ENCODE peak calls at places on chromosomes 6 and 20, in seven cellular contexts. L is A673, X is uterus, J is cardiac muscle cell, B is suprapubic skin, H is breast epithelium, Y is brain microvascular endothelial cell. T is an unnamed sample.
A peak's percentile ranks its signal among the peaks of the same experiment; 100 is the strongest.

GRCh38 chr6:169863710-169864109 is 112.3 kb downstream of the ERMARD start:
- DNase-seq in L (no peak), X (no peak), J (no peak), B (no peak), H (no peak), Y (no peak), T (no peak)

GRCh38 chr6:142367501-142368018 is 65.8 kb downstream of the ADGRG6 start:
- DNase-seq in L (no peak), X (no peak), J (no peak), B (no peak), H (no peak), Y (no peak), T (no peak)

GRCh38 chr6:137816688-137817087 is 50.4 kb upstream of the TNFAIP3 start:
- DNase-seq in L (no peak), X (no peak), J (no peak), B (no peak), H (no peak), Y (no peak), T (no peak)

GRCh38 chr6:2917065-2917464 is 14.0 kb upstream of the SERPINB9 start:
- DNase-seq in L (no peak), X (no peak), J (no peak), B (no peak), H (no peak), Y (no peak), T (no peak)

GRCh38 chr6:7112741-7113313 is 5.1 kb downstream of the RREB1 start:
- DNase-seq in L (no peak), X (no peak), J (peak; percentile 29), B (no peak), H (no peak), Y (no peak), T (no peak)

GRCh38 chr6:111922454-111923297 is 49.4 kb upstream of the FYN start:
- DNase-seq in L (peak; percentile 51), X (no peak), J (no peak), B (no peak), H (no peak), Y (no peak), T (peak; percentile 67)

GRCh38 chr20:6657111-6657510 is 110.4 kb upstream of the BMP2 start:
- DNase-seq in L (no peak), X (no peak), J (no peak), B (no peak), H (no peak), Y (no peak), T (no peak)

GRCh38 chr6:73579389-73579788 is 58.6 kb upstream of the EEF1A1 start:
- DNase-seq in L (no peak), X (peak; percentile 26), J (no peak), B (no peak), H (no peak), Y (no peak), T (no peak)

GRCh38 chr20:20231528-20232298 is 136.2 kb upstream of the INSM1 start:
- DNase-seq in L (no peak), X (no peak), J (no peak), B (no peak), H (no peak), Y (no peak), T (no peak)

GRCh38 chr6:112562348-112563220 is 215.5 kb downstream of the RFPL4B start:
- DNase-seq in L (no peak), X (no peak), J (no peak), B (no peak), H (no peak), Y (peak; percentile 47), T (peak; percentile 19)

GRCh38 chr20:51206032-51206662 is 183.2 kb upstream of the KCNG1 start:
- DNase-seq in L (no peak), X (no peak), J (no peak), B (no peak), H (no peak), Y (no peak), T (no peak)

GRCh38 chr6:147046131-147046530 is 158.1 kb upstream of the STXBP5 start:
- DNase-seq in L (peak; percentile 2), X (no peak), J (no peak), B (no peak), H (no peak), Y (no peak), T (no peak)

GRCh38 chr6:116531675-116532570 is 13.6 kb downstream of the TRAPPC3L start:
- DNase-seq in L (peak; percentile 75), X (peak; percentile 52), J (peak; percentile 74), B (peak; percentile 66), H (no peak), Y (peak; percentile 82), T (peak; percentile 88)

GRCh38 chr6:106972500-106972899 is 2.0 kb downstream of the CD24 start:
- DNase-seq in L (no peak), X (no peak), J (peak; percentile 62), B (no peak), H (no peak), Y (no peak), T (no peak)

GRCh38 chr6:38959138-38959537 is 89.4 kb upstream of the GLP1R start:
- DNase-seq in L (no peak), X (no peak), J (no peak), B (no peak), H (no peak), Y (no peak), T (no peak)

GRCh38 chr6:113120214-113120576 is 737.0 kb upstream of the MARCKS start:
- DNase-seq in L (peak; percentile 61), X (no peak), J (no peak), B (no peak), H (no peak), Y (peak; percentile 87), T (peak; percentile 97)

GRCh38 chr20:23622839-23623343 is 14.9 kb downstream of the CST3 start:
- DNase-seq in L (peak; percentile 55), X (peak; percentile 87), J (no peak), B (peak; percentile 86), H (peak; percentile 64), Y (peak; percentile 89), T (peak; percentile 96)

GRCh38 chr20:51803157-51803854 is 985 bp upstream of the SALL4 start:
- DNase-seq in L (no peak), X (no peak), J (no peak), B (no peak), H (no peak), Y (peak; percentile 42), T (no peak)

GRCh38 chr6:157270916-157271315 is 52.4 kb downstream of the TMEM242 start:
- DNase-seq in L (no peak), X (no peak), J (no peak), B (no peak), H (no peak), Y (no peak), T (no peak)

GRCh38 chr20:13626724-13627123 is 12.0 kb downstream of the TASP1 start:
- DNase-seq in L (no peak), X (no peak), J (no peak), B (no peak), H (no peak), Y (no peak), T (no peak)

GRCh38 chr20:53138454-53139291 is 166.5 kb downstream of the TSHZ2 start:
- DNase-seq in L (no peak), X (no peak), J (no peak), B (no peak), H (no peak), Y (no peak), T (no peak)

GRCh38 chr20:62861732-62862336 is at the start of gene TCFL5:
- DNase-seq in L (peak; percentile 84), X (peak; percentile 87), J (peak; percentile 88), B (peak; percentile 96), H (peak; percentile 78), Y (peak; percentile 70), T (peak; percentile 86)

GRCh38 chr20:62859721-62860120 is 1.9 kb downstream of the TCFL5 start:
- DNase-seq in L (no peak), X (no peak), J (no peak), B (no peak), H (no peak), Y (no peak), T (no peak)

GRCh38 chr20:62860924-62861691 is 514 bp downstream of the TCFL5 start:
- DNase-seq in L (peak; percentile 51), X (no peak), J (peak; percentile 30), B (peak; percentile 68), H (no peak), Y (no peak), T (no peak)

GRCh38 chr20:62858059-62858458 is 3.6 kb downstream of the TCFL5 start:
- DNase-seq in L (no peak), X (no peak), J (no peak), B (no peak), H (no peak), Y (no peak), T (no peak)

GRCh38 chr20:62860391-62860923 is 1.2 kb downstream of the TCFL5 start:
- DNase-seq in L (peak; percentile 48), X (no peak), J (no peak), B (no peak), H (no peak), Y (no peak), T (peak; percentile 39)
- H3K4me3 ChIP-seq in L (peak overlapping the region; percentile 70), X (peak overlapping the region; percentile 33), J (peak overlapping the region; percentile 33), B (peak overlapping the region; percentile 51), H (peak overlapping the region; percentile 55), Y (peak overlapping the region; percentile 50), T (peak overlapping the region; percentile 61)

DNA sequence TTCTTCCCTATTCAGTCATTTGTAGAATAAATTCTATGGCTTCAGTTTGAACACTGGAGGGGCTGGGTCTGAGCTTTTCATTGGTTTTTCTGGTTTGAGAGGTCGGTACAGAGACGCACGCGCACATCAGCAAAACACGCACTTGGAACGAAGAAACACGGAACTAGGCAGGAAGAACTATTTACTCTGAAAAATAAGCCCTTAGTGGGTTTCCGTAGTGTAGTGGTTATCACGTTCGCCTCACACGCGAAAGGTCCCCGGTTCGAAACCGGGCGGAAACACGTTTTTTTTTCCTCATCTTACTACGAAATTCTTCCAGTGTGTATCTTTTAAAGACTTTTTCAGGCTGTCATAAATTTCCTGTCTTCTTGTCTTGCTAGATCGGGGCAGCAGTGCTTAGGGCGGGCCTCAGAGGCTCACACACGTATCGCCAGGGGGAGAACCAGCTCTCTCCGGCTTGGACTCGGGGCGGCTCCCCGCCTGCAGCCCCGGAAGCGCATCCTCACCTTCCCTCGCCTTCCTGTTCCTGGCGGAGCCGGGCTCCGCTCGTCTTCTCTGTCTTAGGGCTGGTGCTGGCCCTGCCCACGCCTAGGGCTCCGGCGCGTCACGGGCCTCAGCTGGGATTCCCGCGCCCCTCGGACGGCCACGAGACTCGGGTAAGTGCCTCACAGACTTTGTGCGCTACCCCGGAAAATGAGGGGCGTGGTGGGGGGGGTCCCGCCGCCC is at the start of gene HMGN4:
- DNase-seq in L (peak; percentile 94), X (peak; percentile 84), J (peak; percentile 83), B (peak; percentile 90), H (peak; percentile 79), Y (peak; percentile 86), T (peak; percentile 95)
- TF ChIP-seq CTCF in L (peak; percentile 22), X (peak; percentile 22), J (peak; percentile 12), B (no peak), H (no peak), Y (no peak), T (no peak)

DNA sequence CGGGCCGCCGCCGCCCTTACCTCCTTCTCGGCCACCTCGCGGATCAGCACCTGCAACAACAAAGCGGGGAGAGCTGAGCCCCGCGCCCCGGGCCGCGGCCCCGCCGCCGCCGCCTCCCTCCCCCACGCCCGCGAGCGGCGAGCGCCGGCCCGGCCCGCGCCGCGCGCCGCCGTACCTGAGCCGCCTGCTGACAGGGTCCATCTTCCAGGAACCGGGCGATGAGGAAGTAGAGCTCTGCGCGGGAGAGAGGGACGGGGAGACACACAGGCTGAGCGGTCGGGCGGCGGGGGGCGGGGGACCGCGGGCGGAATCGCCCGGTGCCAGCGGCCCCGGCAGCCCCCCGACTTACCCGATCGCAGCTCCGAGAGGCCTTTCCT is 386 bp downstream of the PHIP start:
- DNase-seq in L (no peak), X (no peak), J (peak; percentile 62), B (no peak), H (no peak), Y (no peak), T (no peak)
- H3K4me3 ChIP-seq in L (peak overlapping the region; percentile 81), X (peak overlapping the region; percentile 98), J (peak overlapping the region; percentile 93), B (peak overlapping the region; percentile 87), H (peak overlapping the region; percentile 90), Y (peak overlapping the region; percentile 82), T (peak overlapping the region; percentile 80)

GRCh38 chr20:37757550-37757949 is 63.7 kb downstream of the CTNNBL1 start:
- DNase-seq in L (no peak), X (no peak), J (peak; percentile 16), B (no peak), H (no peak), Y (no peak), T (no peak)
- TF ChIP-seq CTCF in L (peak; percentile 17), X (no peak), J (no peak), B (no peak), H (no peak), Y (peak; percentile 37), T (no peak)

T was measured in cardiac fibroblast.